ENCODE peak calls at places on chromosomes 1 and 21, in five cellular contexts. One of them, this sample, is unnamed.

GRCh38 chr1:182301467-182302198 is 90.0 kb downstream of the GLUL start:
- DNase-seq in GM23338: peak; percentile 28
- DNase-seq in NCI-H1092 treated with DMSO at 0.1 percent for 48 hours: peak; percentile 6
- DNase-seq in CD4-positive, alpha-beta T cell: no peak
- DNase-seq in stimulated activated CD8-positive, alpha-beta memory T cell treated with anti-CD3 and anti-CD28 coated beads, Interleukin-4, amount 100 ng/mL, for 1 hour: no peak
- DNase-seq in this sample: peak; percentile 90

GRCh38 chr1:89887270-89887669 is 66.4 kb downstream of the LRRC8D start:
- DNase-seq in NCI-H1092 treated with DMSO at 0.1 percent for 48 hours: no peak
- DNase-seq in GM23338: no peak
- DNase-seq in stimulated activated CD8-positive, alpha-beta memory T cell treated with anti-CD3 and anti-CD28 coated beads, Interleukin-4, amount 100 ng/mL, for 1 hour: no peak
- DNase-seq in CD4-positive, alpha-beta T cell: no peak
- DNase-seq in this sample: no peak

GRCh38 chr1:65421341-65422174 is 1.1 kb downstream of the LEPR start:
- DNase-seq in NCI-H1092 treated with DMSO at 0.1 percent for 48 hours: no peak
- DNase-seq in CD4-positive, alpha-beta T cell: no peak
- DNase-seq in GM23338: no peak
- DNase-seq in stimulated activated CD8-positive, alpha-beta memory T cell treated with anti-CD3 and anti-CD28 coated beads, Interleukin-4, amount 100 ng/mL, for 1 hour: no peak
- DNase-seq in this sample: no peak

GRCh38 chr1:15797614-15798390 is 9.6 kb downstream of the UQCRHL start:
- DNase-seq in stimulated activated CD8-positive, alpha-beta memory T cell treated with anti-CD3 and anti-CD28 coated beads, Interleukin-4, amount 100 ng/mL, for 1 hour: no peak
- DNase-seq in NCI-H1092 treated with DMSO at 0.1 percent for 48 hours: no peak
- DNase-seq in CD4-positive, alpha-beta T cell: no peak
- DNase-seq in GM23338: no peak
- DNase-seq in this sample: no peak

GRCh38 chr21:38295997-38296764 is 39.4 kb downstream of the KCNJ15 start:
- DNase-seq in GM23338: peak; percentile 17
- DNase-seq in NCI-H1092 treated with DMSO at 0.1 percent for 48 hours: no peak
- DNase-seq in CD4-positive, alpha-beta T cell: no peak
- DNase-seq in stimulated activated CD8-positive, alpha-beta memory T cell treated with anti-CD3 and anti-CD28 coated beads, Interleukin-4, amount 100 ng/mL, for 1 hour: no peak
- DNase-seq in this sample: no peak

GRCh38 chr1:8516793-8517556 is 199.1 kb downstream of the SLC45A1 start:
- DNase-seq in stimulated activated CD8-positive, alpha-beta memory T cell treated with anti-CD3 and anti-CD28 coated beads, Interleukin-4, amount 100 ng/mL, for 1 hour: no peak
- DNase-seq in GM23338: no peak
- DNase-seq in CD4-positive, alpha-beta T cell: no peak
- DNase-seq in NCI-H1092 treated with DMSO at 0.1 percent for 48 hours: no peak
- DNase-seq in this sample: no peak

GRCh38 chr21:39180429-39181019 is 2.7 kb downstream of the PSMG1 start:
- DNase-seq in stimulated activated CD8-positive, alpha-beta memory T cell treated with anti-CD3 and anti-CD28 coated beads, Interleukin-4, amount 100 ng/mL, for 1 hour: no peak
- DNase-seq in NCI-H1092 treated with DMSO at 0.1 percent for 48 hours: no peak
- DNase-seq in GM23338: peak; percentile 24
- DNase-seq in CD4-positive, alpha-beta T cell: no peak
- DNase-seq in this sample: no peak

GRCh38 chr1:20090119-20090518 is 20.1 kb downstream of the PLA2G5 start:
- DNase-seq in NCI-H1092 treated with DMSO at 0.1 percent for 48 hours: no peak
- DNase-seq in GM23338: no peak
- DNase-seq in stimulated activated CD8-positive, alpha-beta memory T cell treated with anti-CD3 and anti-CD28 coated beads, Interleukin-4, amount 100 ng/mL, for 1 hour: no peak
- DNase-seq in CD4-positive, alpha-beta T cell: no peak
- DNase-seq in this sample: no peak

GRCh38 chr1:145857170-145857569 is 1.7 kb downstream of the PIAS3 start:
- DNase-seq in stimulated activated CD8-positive, alpha-beta memory T cell treated with anti-CD3 and anti-CD28 coated beads, Interleukin-4, amount 100 ng/mL, for 1 hour: no peak
- DNase-seq in NCI-H1092 treated with DMSO at 0.1 percent for 48 hours: no peak
- DNase-seq in CD4-positive, alpha-beta T cell: no peak
- DNase-seq in GM23338: no peak
- DNase-seq in this sample: no peak

This sample was measured in putamen.